ENCODE peak calls at places on chromosome 18, in seven cellular contexts. Y is tibial nerve, B is suprapubic skin, R is HepG2, K is ovary, S is esophagus muscularis mucosa, Z is sigmoid colon. W is an unnamed sample.
A peak's percentile ranks its signal among the peaks of the same experiment; 100 is the strongest.

GRCh38 chr18:70671889-70672551 is 383.2 kb downstream of the SOCS6 start:
- DNase-seq in Y (no peak), B (no peak), R (no peak), K (no peak), S (no peak), Z (no peak), W (no peak)

GRCh38 chr18:75784413-75784812 is 356.9 kb upstream of the SMIM21 start:
- DNase-seq in Y (no peak), B (no peak), R (no peak), K (no peak), S (no peak), Z (no peak), W (no peak)

GRCh38 chr18:35376393-35376741 is 770 bp downstream of the ZNF396 start:
- DNase-seq in Y (no peak), B (no peak), R (no peak), K (peak; percentile 33), S (peak; percentile 86), Z (no peak), W (peak; percentile 50)

GRCh38 chr18:35130236-35130635 is 89.0 kb downstream of the MAPRE2 start:
- DNase-seq in Y (no peak), B (no peak), R (no peak), K (no peak), S (no peak), Z (no peak), W (no peak)

GRCh38 chr18:55100817-55101457 is 141.7 kb upstream of the CCDC68 start:
- DNase-seq in Y (no peak), B (no peak), R (no peak), K (no peak), S (no peak), Z (no peak), W (no peak)

GRCh38 chr18:23580677-23581367 is 5.5 kb downstream of the NPC1 start:
- DNase-seq in Y (no peak), B (no peak), R (no peak), K (no peak), S (no peak), Z (no peak), W (peak; percentile 35)

GRCh38 chr18:48989304-48990284 is 38.8 kb upstream of the SMAD7 start:
- DNase-seq in Y (no peak), B (no peak), R (peak; percentile 68), K (no peak), S (no peak), Z (no peak), W (no peak)

GRCh38 chr18:36366994-36367839 is 69.7 kb downstream of the FHOD3 start:
- DNase-seq in Y (no peak), B (no peak), R (no peak), K (peak; percentile 49), S (no peak), Z (no peak), W (no peak)

GRCh38 chr18:23924813-23925212 is 89.7 kb upstream of the TTC39C start:
- DNase-seq in Y (no peak), B (no peak), R (no peak), K (no peak), S (no peak), Z (no peak), W (no peak)

GRCh38 chr18:75104483-75104882 is 104.5 kb downstream of the PTGR3 start:
- DNase-seq in Y (no peak), B (no peak), R (no peak), K (no peak), S (no peak), Z (no peak), W (no peak)

GRCh38 chr18:77068321-77068841 is 64.2 kb downstream of the MBP start:
- DNase-seq in Y (no peak), B (no peak), R (no peak), K (no peak), S (no peak), Z (no peak), W (no peak)

GRCh38 chr18:11981633-11982366 is 493 bp downstream of the IMPA2 start:
- DNase-seq in Y (no peak), B (peak; percentile 86), R (peak; percentile 92), K (peak; percentile 74), S (no peak), Z (peak; percentile 79), W (peak; percentile 55)

GRCh38 chr18:22332590-22332989 is 85.1 kb downstream of the CTAGE1 start:
- DNase-seq in Y (no peak), B (no peak), R (peak; percentile 5), K (no peak), S (no peak), Z (no peak), W (no peak)

GRCh38 chr18:44779893-44780292 is 99.2 kb downstream of the SETBP1 start:
- DNase-seq in Y (no peak), B (no peak), R (no peak), K (no peak), S (no peak), Z (peak; percentile 81), W (no peak)

GRCh38 chr18:12271376-12272235 is 17.4 kb downstream of the CIDEA start:
- DNase-seq in Y (peak; percentile 42), B (no peak), R (peak; percentile 68), K (peak; percentile 91), S (no peak), Z (peak; percentile 91), W (peak; percentile 73)

GRCh38 chr18:31429623-31430022 is 17.9 kb upstream of the DSG3 start:
- DNase-seq in Y (no peak), B (no peak), R (no peak), K (no peak), S (no peak), Z (no peak), W (no peak)

GRCh38 chr18:2914185-2914584 is 67.4 kb downstream of the EMILIN2 start:
- DNase-seq in Y (peak; percentile 14), B (no peak), R (no peak), K (peak; percentile 84), S (no peak), Z (peak; percentile 72), W (no peak)

GRCh38 chr18:39788395-39788794 is 2166.6 kb upstream of the PIK3C3 start:
- DNase-seq in Y (no peak), B (no peak), R (no peak), K (no peak), S (no peak), Z (no peak), W (no peak)

GRCh38 chr18:10454800-10455550 is 540 bp downstream of the APCDD1 start:
- DNase-seq in Y (no peak), B (no peak), R (no peak), K (peak; percentile 73), S (peak; percentile 91), Z (no peak), W (peak; percentile 44)

GRCh38 chr18:36187826-36188721 is 777 bp downstream of the MOCOS start:
- DNase-seq in Y (no peak), B (peak; percentile 70), R (peak; percentile 52), K (peak; percentile 72), S (peak; percentile 86), Z (no peak), W (peak; percentile 30)

GRCh38 chr18:45817533-45817932 is 7.9 kb upstream of the SIGLEC15 start:
- DNase-seq in Y (no peak), B (no peak), R (no peak), K (no peak), S (no peak), Z (no peak), W (no peak)

GRCh38 chr18:64202229-64202835 is 53.4 kb upstream of the LINC00305 start:
- DNase-seq in Y (no peak), B (no peak), R (no peak), K (no peak), S (no peak), Z (no peak), W (no peak)
- TF ChIP-seq CTCF in Y (no peak), B (no peak), R (no peak), K (no peak), S (no peak), Z (no peak), W (no peak)

DNA sequence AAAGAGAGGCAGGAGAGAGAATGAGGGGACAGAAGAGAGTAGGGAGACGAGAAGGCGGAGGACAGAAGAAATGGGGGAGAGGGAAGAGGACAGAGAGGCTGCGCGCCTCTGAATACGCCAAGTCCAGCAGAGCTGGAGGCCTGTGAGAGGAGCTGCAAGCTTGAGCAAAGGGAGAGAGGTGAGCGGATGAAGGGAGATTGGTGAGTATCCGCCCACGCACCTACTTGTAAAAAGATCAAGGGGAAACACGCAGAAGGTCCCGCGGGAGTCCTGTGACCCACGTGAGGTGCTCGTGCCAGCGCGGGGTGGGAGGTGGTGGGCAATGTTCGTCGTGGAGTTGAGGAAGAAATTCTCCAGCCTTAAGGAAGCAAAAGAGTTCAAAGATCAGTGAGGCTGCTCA is 2.0 kb upstream of the NETO1 start:
- DNase-seq in Y (no peak), B (no peak), R (no peak), K (no peak), S (peak; percentile 68), Z (no peak), W (no peak)
- H3K4me3 ChIP-seq in Y (no peak overlapping the region), B (no peak overlapping the region), R (no peak overlapping the region), K (no peak overlapping the region), S (no peak overlapping the region), Z (no peak overlapping the region), W (no peak overlapping the region)

GRCh38 chr18:1133541-1133940 is 228.9 kb downstream of the ADCYAP1 start:
- DNase-seq in Y (no peak), B (no peak), R (no peak), K (no peak), S (no peak), Z (no peak), W (no peak)
- TF ChIP-seq EP300 in Y (no peak), B (no peak), R (no peak), K (no peak), S (no peak), Z (no peak), W (no peak)

DNA sequence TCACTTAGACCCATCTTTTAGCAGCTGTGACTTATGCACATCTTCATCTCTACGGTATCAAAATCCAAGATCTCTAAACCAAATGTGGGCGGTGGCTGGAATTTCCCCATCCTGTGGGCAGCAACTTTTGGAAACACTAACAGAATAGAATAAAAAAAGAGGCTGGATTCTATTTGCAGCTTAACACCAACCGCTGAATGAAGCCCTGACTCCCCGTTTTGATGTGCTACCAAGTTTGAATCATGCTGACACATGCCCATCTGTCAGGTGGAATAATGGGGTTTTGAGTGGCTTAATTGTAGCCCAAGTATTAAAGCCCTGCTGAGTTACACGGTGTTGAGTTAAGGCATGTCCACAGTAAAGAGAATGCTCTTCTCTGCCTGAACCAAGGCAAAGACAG is 165.2 kb downstream of the MTCL1 start:
- DNase-seq in Y (no peak), B (no peak), R (no peak), K (no peak), S (no peak), Z (no peak), W (no peak)
- TF ChIP-seq CTCF in Y (no peak), B (no peak), R (no peak), K (no peak), S (no peak), Z (no peak), W (no peak)

GRCh38 chr18:57434177-57434535 is 1.0 kb upstream of the ONECUT2 start:
- DNase-seq in Y (no peak), B (no peak), R (no peak), K (no peak), S (no peak), Z (no peak), W (no peak)
- H3K4me3 ChIP-seq in Y (no peak overlapping the region), B (peak overlapping the region; percentile 58), R (peak overlapping the region; percentile 84), K (peak overlapping the region; percentile 43), S (peak overlapping the region; percentile 58), Z (no peak overlapping the region), W (no peak overlapping the region)

DNA sequence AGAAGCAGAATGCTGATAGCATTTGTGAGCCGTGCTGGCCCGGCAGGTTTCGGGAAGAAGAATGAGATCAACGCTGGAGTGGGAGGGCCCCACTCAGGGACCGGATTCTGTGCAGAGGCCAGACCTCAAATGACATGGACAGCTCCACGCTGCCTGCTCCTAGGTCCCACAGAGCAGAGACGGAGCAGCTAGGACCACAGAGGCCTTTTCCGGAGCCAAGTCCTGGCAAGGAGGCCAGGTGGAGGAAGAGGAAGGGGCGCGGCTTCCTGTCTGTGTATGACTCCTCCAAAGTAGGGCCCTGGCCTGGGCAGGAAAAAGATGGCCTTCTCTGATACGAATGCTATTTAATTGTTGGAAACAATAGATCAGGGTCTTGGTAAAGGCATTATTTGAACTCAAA is 139.9 kb downstream of the LRRC30 start:
- DNase-seq in Y (no peak), B (no peak), R (no peak), K (peak; percentile 36), S (no peak), Z (peak; percentile 69), W (peak; percentile 44)
- TF ChIP-seq EP300 in Y (no peak), B (no peak), R (no peak), K (no peak), S (no peak), Z (no peak), W (no peak)

W was measured in stomach.